ENCODE peak calls at places on chromosomes 12 and 14, in eight cellular contexts. U, N, X, Y, M, Q, S and C are unnamed samples.

GRCh38 chr12:12870454-12870853 is 20.9 kb upstream of the GPRC5A start:
- DNase-seq in U (peak), N (no peak), X (peak), Y (peak), M (no peak), Q (no peak), S (no peak), C (no peak)

GRCh38 chr14:34046799-34047520 is 96.1 kb upstream of the EGLN3 start:
- DNase-seq in U (no peak), N (no peak), X (no peak), Y (no peak), M (no peak), Q (no peak), S (no peak), C (no peak)

GRCh38 chr14:75315143-75315542 is 36.5 kb downstream of the FOS start:
- DNase-seq in U (peak), N (no peak), X (peak), Y (no peak), M (no peak), Q (no peak), S (no peak), C (no peak)

GRCh38 chr12:57224973-57225679 is 4.4 kb upstream of the SHMT2 start:
- DNase-seq in U (no peak), N (peak), X (no peak), Y (no peak), M (peak), Q (peak), S (no peak), C (no peak)

GRCh38 chr14:101124860-101125259 is 221.3 kb upstream of the RTL1 start:
- DNase-seq in U (no peak), N (no peak), X (no peak), Y (no peak), M (no peak), Q (no peak), S (no peak), C (no peak)

GRCh38 chr14:105641075-105641937 is 114.9 kb downstream of the TMEM121 start:
- DNase-seq in U (no peak), N (no peak), X (no peak), Y (no peak), M (no peak), Q (no peak), S (no peak), C (no peak)

GRCh38 chr12:28780096-28780495 is 369.0 kb upstream of the FAR2 start:
- DNase-seq in U (peak), N (no peak), X (peak), Y (peak), M (no peak), Q (no peak), S (peak), C (no peak)

GRCh38 chr12:20089077-20089476 is 279.3 kb upstream of the PDE3A start:
- DNase-seq in U (no peak), N (no peak), X (no peak), Y (no peak), M (no peak), Q (no peak), S (no peak), C (no peak)

GRCh38 chr12:102052192-102053061 is 9.4 kb downstream of the WASHC3 start:
- DNase-seq in U (no peak), N (peak), X (no peak), Y (no peak), M (no peak), Q (no peak), S (no peak), C (no peak)

GRCh38 chr12:115072712-115073111 is 388.7 kb upstream of the TBX3 start:
- DNase-seq in U (no peak), N (no peak), X (no peak), Y (no peak), M (no peak), Q (no peak), S (no peak), C (no peak)

GRCh38 chr14:83733670-83734069 is 1796.3 kb upstream of the FLRT2 start:
- DNase-seq in U (no peak), N (no peak), X (no peak), Y (no peak), M (no peak), Q (no peak), S (no peak), C (no peak)